ENCODE peak calls at places on chromosomes 7 and 10, in ten cellular contexts. G, B, L, Q, W, T, S, A, U and F are unnamed samples. For H3K9me3, the result is how much of the 10 kb centered on the place peaks cover.

GRCh38 chr7:129667116-129667515 is 55.6 kb downstream of the NRF1 start:
- DNase-seq in G (no peak), B (no peak), L (no peak), Q (no peak), W (no peak), T (no peak), S (no peak), A (no peak), U (no peak), F (no peak)

GRCh38 chr10:99013885-99014284 is 221.8 kb downstream of the HPSE2 start:
- DNase-seq in G (no peak), B (no peak), L (no peak), Q (no peak), W (no peak), T (no peak), S (no peak), A (no peak), U (no peak), F (no peak)

GRCh38 chr10:126004752-126005151 is 108.4 kb downstream of the FANK1 start:
- DNase-seq in G (no peak), B (no peak), L (no peak), Q (no peak), W (no peak), T (no peak), S (no peak), A (no peak), U (no peak), F (no peak)

GRCh38 chr10:114151486-114151885 is 22.5 kb downstream of the CCDC186 start:
- DNase-seq in G (no peak), B (peak), L (no peak), Q (no peak), W (no peak), T (no peak), S (no peak), A (no peak), U (no peak), F (no peak)

GRCh38 chr10:47037654-47038425 is 126.6 kb downstream of the PTPN20 start:
- DNase-seq in G (no peak), B (no peak), L (no peak), Q (no peak), W (no peak), T (no peak), S (peak), A (no peak), U (peak), F (no peak)

GRCh38 chr10:104251443-104251842 is 3.2 kb upstream of the GSTO1 start:
- DNase-seq in G (no peak), B (no peak), L (no peak), Q (no peak), W (no peak), T (no peak), S (no peak), A (no peak), U (no peak), F (no peak)

GRCh38 chr10:69515699-69516547 is 57.3 kb downstream of the NEUROG3 start:
- DNase-seq in G (no peak), B (peak), L (no peak), Q (peak), W (peak), T (peak), S (peak), A (peak), U (peak), F (peak)

GRCh38 chr10:6461961-6462360 is 118.1 kb downstream of the PRKCQ start:
- DNase-seq in G (no peak), B (no peak), L (no peak), Q (no peak), W (no peak), T (no peak), S (no peak), A (no peak), U (no peak), F (no peak)

GRCh38 chr7:157682064-157682945 is 345.5 kb downstream of the DNAJB6 start:
- DNase-seq in G (peak), B (no peak), L (no peak), Q (no peak), W (no peak), T (peak), S (no peak), A (no peak), U (no peak), F (peak)

GRCh38 chr10:31458974-31459373 is 140.0 kb downstream of the ZEB1 start:
- DNase-seq in G (no peak), B (no peak), L (no peak), Q (no peak), W (no peak), T (no peak), S (no peak), A (no peak), U (no peak), F (no peak)

GRCh38 chr7:30029696-30030095 is 1.5 kb downstream of the PLEKHA8 start:
- DNase-seq in G (no peak), B (no peak), L (no peak), Q (no peak), W (no peak), T (no peak), S (no peak), A (no peak), U (no peak), F (no peak)

GRCh38 chr10:62433181-62433692 is 59.1 kb downstream of the ZNF365 start:
- DNase-seq in G (no peak), B (peak), L (no peak), Q (no peak), W (no peak), T (no peak), S (peak), A (peak), U (no peak), F (peak)

GRCh38 chr10:132296671-132297443 is 10.9 kb downstream of the STK32C start:
- DNase-seq in G (peak), B (no peak), L (no peak), Q (no peak), W (no peak), T (no peak), S (peak), A (no peak), U (peak), F (no peak)

GRCh38 chr7:77887567-77887966 is 89.0 kb downstream of the PHTF2 start:
- DNase-seq in G (no peak), B (no peak), L (no peak), Q (no peak), W (no peak), T (no peak), S (no peak), A (no peak), U (no peak), F (no peak)

GRCh38 chr10:78328592-78329404 is 295.1 kb downstream of the RPS24 start:
- DNase-seq in G (no peak), B (no peak), L (no peak), Q (no peak), W (no peak), T (no peak), S (no peak), A (no peak), U (no peak), F (no peak)

GRCh38 chr7:64946772-64947171 is 43.7 kb downstream of the ZNF273 start:
- DNase-seq in G (no peak), B (no peak), L (no peak), Q (no peak), W (no peak), T (no peak), S (no peak), A (peak), U (peak), F (no peak)

GRCh38 chr10:3481496-3481895 is 303.5 kb downstream of the KLF6 start:
- DNase-seq in G (no peak), B (no peak), L (no peak), Q (no peak), W (no peak), T (no peak), S (no peak), A (no peak), U (no peak), F (no peak)

GRCh38 chr7:5494683-5495561 is 71.3 kb upstream of the TNRC18 start:
- DNase-seq in G (peak), B (peak), L (peak), Q (peak), W (no peak), T (peak), S (peak), A (peak), U (peak), F (no peak)

GRCh38 chr10:110408203-110408871 is 89.4 kb upstream of the DUSP5 start:
- DNase-seq in G (no peak), B (peak), L (no peak), Q (no peak), W (no peak), T (no peak), S (no peak), A (no peak), U (no peak), F (no peak)

DNA sequence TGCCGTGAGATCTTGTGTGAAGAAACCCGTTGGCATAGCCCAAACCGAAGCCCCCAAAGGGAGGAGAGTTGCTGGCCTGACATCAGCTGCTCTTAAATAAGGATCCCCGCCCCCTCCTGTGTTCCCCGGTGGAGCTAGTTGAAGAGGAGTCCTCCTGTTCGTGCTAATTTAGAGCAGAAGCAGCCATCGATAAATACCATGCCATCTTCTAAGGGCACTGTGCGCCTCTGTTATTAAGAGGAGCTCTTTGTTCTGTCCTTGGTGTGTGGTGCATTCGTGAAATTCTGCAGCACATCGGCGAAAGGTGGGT is 861 bp downstream of the KLHL7 start:
- DNase-seq in G (no peak), B (no peak), L (no peak), Q (peak), W (no peak), T (peak), S (no peak), A (peak), U (peak), F (no peak)
- H3K27ac ChIP-seq in G (peak), B (peak), L (peak), Q (peak), W (peak), T (peak), S (peak), A (peak), U (peak), F (peak)

GRCh38 chr10:50210876-50211275 is 40.4 kb downstream of the ASAH2 start:
- DNase-seq in G (no peak), B (no peak), L (no peak), Q (no peak), W (no peak), T (no peak), S (no peak), A (no peak), U (no peak), F (no peak)
- H3K9me3 ChIP-seq in G (under half), B (under half), L (under half), Q (under half), W (under half), T (under half), S (under half), A (under half), U (under half), F (under half)

GRCh38 chr10:20970044-20970443 is 72.9 kb upstream of the NEBL start:
- DNase-seq in G (no peak), B (no peak), L (no peak), Q (no peak), W (no peak), T (no peak), S (no peak), A (no peak), U (no peak), F (no peak)
- TF ChIP-seq EP300 in G (no peak), B (no peak), L (no peak), Q (no peak), W (no peak), T (no peak), S (no peak), A (no peak), U (no peak), F (no peak)

GRCh38 chr7:105829681-105830322 is 46.6 kb downstream of the ATXN7L1 start:
- DNase-seq in G (no peak), B (no peak), L (no peak), Q (no peak), W (no peak), T (no peak), S (no peak), A (no peak), U (no peak), F (no peak)
- H3K27ac ChIP-seq in G (no peak), B (peak), L (no peak), Q (peak), W (no peak), T (peak), S (peak), A (no peak), U (peak), F (no peak)

GRCh38 chr10:124000792-124001201 is 92.6 kb downstream of the CHST15 start:
- DNase-seq in G (no peak), B (no peak), L (no peak), Q (no peak), W (no peak), T (no peak), S (no peak), A (no peak), U (no peak), F (no peak)
- H3K9me3 ChIP-seq in G (under half), B (under half), L (under half), Q (under half), W (under half), T (under half), S (under half), A (under half), U (under half), F (under half)

GRCh38 chr10:101646369-101646768 is 48.6 kb downstream of the FBXW4 start:
- DNase-seq in G (no peak), B (no peak), L (peak), Q (no peak), W (no peak), T (peak), S (peak), A (no peak), U (no peak), F (no peak)
- TF ChIP-seq EP300 in G (no peak), B (no peak), L (no peak), Q (no peak), W (no peak), T (no peak), S (no peak), A (no peak), U (no peak), F (no peak)

GRCh38 chr10:71112138-71112785 is 100.1 kb upstream of the UNC5B start:
- DNase-seq in G (no peak), B (no peak), L (no peak), Q (no peak), W (no peak), T (no peak), S (no peak), A (no peak), U (no peak), F (no peak)
- H3K27ac ChIP-seq in G (no peak), B (no peak), L (no peak), Q (no peak), W (no peak), T (no peak), S (no peak), A (no peak), U (no peak), F (no peak)